ENCODE peak calls at places on chromosomes 7 and 10, in six cellular contexts. R is NCI-H1694 treated with DMSO at 0.1 percent for 48 hours, V is breast epithelium, U is ACHN, K is NCI-H1417, Y is HEK293T. C is an unnamed sample.
A peak's percentile ranks its signal among the peaks of the same experiment; 100 is the strongest.

GRCh38 chr10:117860823-117861222 is 185.9 kb downstream of the RAB11FIP2 start:
- DNase-seq in Y (peak; percentile 49), K (no peak), U (peak; percentile 39), V (no peak), R (no peak), C (no peak)

GRCh38 chr7:22356010-22356854 is 722 bp downstream of the RAPGEF5 start:
- DNase-seq in Y (peak; percentile 36), U (peak; percentile 27), K (peak; percentile 68), R (no peak), V (no peak), C (no peak)

GRCh38 chr10:36801660-36802059 is 323.7 kb upstream of the ANKRD30A start:
- DNase-seq in Y (no peak), V (no peak), U (no peak), K (no peak), R (no peak), C (no peak)

GRCh38 chr7:151491859-151492258 is 27.8 kb downstream of the RHEB start:
- DNase-seq in V (no peak), U (peak; percentile 95), R (no peak), K (no peak), Y (no peak), C (no peak)

GRCh38 chr7:32336726-32337125 is 153.5 kb downstream of the LSM5 start:
- DNase-seq in Y (no peak), U (no peak), V (no peak), K (no peak), R (no peak), C (no peak)

GRCh38 chr7:94421711-94422110 is 27.0 kb downstream of the COL1A2 start:
- DNase-seq in Y (no peak), U (no peak), V (no peak), K (no peak), R (no peak), C (no peak)

GRCh38 chr10:105974803-105975456 is 1189.6 kb downstream of the SORCS1 start:
- DNase-seq in Y (peak; percentile 39), U (peak; percentile 49), K (no peak), R (peak; percentile 55), V (no peak), C (no peak)

GRCh38 chr7:491292-491957 is 28.2 kb downstream of the PDGFA start:
- DNase-seq in U (no peak), V (no peak), R (no peak), Y (no peak), K (no peak), C (peak; percentile 80)

GRCh38 chr10:131729938-131730660 is 170.7 kb upstream of the PPP2R2D start:
- DNase-seq in Y (no peak), R (no peak), U (no peak), V (no peak), K (no peak), C (peak; percentile 76)

GRCh38 chr7:5557920-5558401 is 134.3 kb upstream of the TNRC18 start:
- DNase-seq in K (no peak), Y (no peak), U (peak; percentile 48), R (no peak), V (peak; percentile 62), C (peak; percentile 90)

GRCh38 chr7:20399516-20399915 is 68.8 kb downstream of the ITGB8 start:
- DNase-seq in U (no peak), Y (no peak), V (no peak), R (no peak), K (no peak), C (no peak)

GRCh38 chr10:116201670-116202430 is 71.2 kb downstream of the GFRA1 start:
- DNase-seq in K (no peak), R (no peak), Y (no peak), U (no peak), V (no peak), C (no peak)

GRCh38 chr7:7920481-7920880 is 48.1 kb upstream of the GLCCI1 start:
- DNase-seq in Y (no peak), K (no peak), U (peak; percentile 33), V (no peak), R (no peak), C (no peak)

GRCh38 chr7:44078521-44078920 is 3.8 kb downstream of the POLM start:
- DNase-seq in R (no peak), Y (no peak), V (no peak), U (no peak), K (no peak), C (peak; percentile 41)

GRCh38 chr10:42962902-42963231 is 114.0 kb upstream of the RET start:
- DNase-seq in U (no peak), R (no peak), Y (no peak), K (no peak), V (peak; percentile 30), C (peak; percentile 51)

GRCh38 chr10:47255033-47255813 is 44.8 kb upstream of the GDF10 start:
- DNase-seq in U (no peak), R (no peak), Y (no peak), V (no peak), K (no peak), C (no peak)

GRCh38 chr7:50590535-50590934 is 25.3 kb upstream of the DDC start:
- DNase-seq in R (no peak), V (no peak), U (no peak), Y (no peak), K (no peak), C (no peak)

GRCh38 chr7:31858051-31858450 is 171.0 kb downstream of the PPP1R17 start:
- DNase-seq in V (no peak), R (no peak), U (no peak), Y (no peak), K (no peak), C (no peak)

GRCh38 chr10:69874464-69874863 is 72.8 kb downstream of the COL13A1 start:
- DNase-seq in U (peak; percentile 11), R (no peak), V (no peak), Y (no peak), K (no peak), C (no peak)

GRCh38 chr7:45163692-45164052 is 6.1 kb downstream of the RAMP3 start:
- DNase-seq in V (no peak), U (no peak), Y (no peak), K (no peak), R (no peak), C (peak; percentile 61)

GRCh38 chr10:6398419-6398818 is 181.7 kb downstream of the PRKCQ start:
- DNase-seq in K (no peak), U (no peak), V (no peak), R (no peak), Y (no peak), C (no peak)

GRCh38 chr10:76643465-76643864 is 994.1 kb downstream of the KCNMA1 start:
- DNase-seq in K (peak; percentile 3), V (no peak), Y (no peak), U (no peak), R (no peak), C (no peak)

GRCh38 chr10:11525503-11525902 is 85.9 kb downstream of the USP6NL start:
- DNase-seq in Y (no peak), U (no peak), V (no peak), K (no peak), R (no peak), C (peak; percentile 95)